ENCODE peak calls at places on chromosome 19, in five cellular contexts. Y, S, B, U and R are unnamed samples.

GRCh38 chr19:5109560-5109959 is 140.6 kb downstream of the KDM4B start:
- DNase-seq in Y (no peak), B (peak; percentile 73), S (no peak), U (no peak), R (no peak)

GRCh38 chr19:48330012-48330681 is 4.8 kb downstream of the EMP3 start:
- DNase-seq in Y (no peak), S (peak; percentile 86), B (peak; percentile 98), U (peak; percentile 79), R (peak; percentile 88)

GRCh38 chr19:55958356-55958755 is 10.7 kb downstream of the NLRP8 start:
- DNase-seq in Y (no peak), U (no peak), B (no peak), S (no peak), R (no peak)

GRCh38 chr19:27734496-27735220 is 1478.3 kb downstream of the UQCRFS1 start:
- DNase-seq in Y (no peak), S (no peak), U (no peak), B (no peak), R (no peak)

GRCh38 chr19:46660008-46660517 is 919 bp downstream of the DACT3 start:
- DNase-seq in U (peak; percentile 61), Y (no peak), S (peak; percentile 72), B (peak; percentile 84), R (no peak)

GRCh38 chr19:6018786-6019185 is 40.8 kb upstream of the RANBP3 start:
- DNase-seq in S (peak; percentile 69), B (peak; percentile 53), Y (no peak), U (no peak), R (no peak)

GRCh38 chr19:16850133-16850532 is 20.9 kb downstream of the SIN3B start:
- DNase-seq in Y (peak; percentile 80), U (no peak), B (no peak), S (no peak), R (no peak)

GRCh38 chr19:55460670-55461258 is 678 bp downstream of the ISOC2 start:
- DNase-seq in B (peak; percentile 93), S (peak; percentile 92), Y (peak; percentile 74), U (peak; percentile 75), R (peak; percentile 62)

GRCh38 chr19:35299523-35300339 is 7.8 kb downstream of the MAG start:
- DNase-seq in S (peak; percentile 78), Y (no peak), B (peak; percentile 43), U (no peak), R (no peak)

GRCh38 chr19:6362351-6362801 is 1.0 kb downstream of the CLPP start:
- DNase-seq in U (no peak), B (no peak), S (no peak), Y (no peak), R (no peak)

GRCh38 chr19:16078311-16078758 is 2.0 kb downstream of the TPM4 start:
- DNase-seq in S (no peak), Y (peak; percentile 69), U (peak; percentile 15), B (peak; percentile 74), R (no peak)

GRCh38 chr19:48969276-48970138 is 4.4 kb downstream of the FTL start:
- DNase-seq in S (no peak), B (peak; percentile 81), Y (no peak), U (no peak), R (no peak)

GRCh38 chr19:17607936-17608335 is 52.5 kb downstream of the COLGALT1 start:
- DNase-seq in Y (no peak), S (no peak), B (no peak), U (no peak), R (no peak)

GRCh38 chr19:49336482-49337266 is 1.5 kb downstream of the CD37 start:
- DNase-seq in Y (no peak), S (no peak), B (no peak), U (no peak), R (no peak)

GRCh38 chr19:48290341-48290922 is 20.6 kb downstream of the ZNF114 start:
- DNase-seq in U (peak; percentile 51), B (peak; percentile 96), S (peak; percentile 86), Y (peak; percentile 57), R (peak; percentile 66)

GRCh38 chr19:49690656-49691242 is at the start of gene CPT1C:
- DNase-seq in B (peak; percentile 93), S (peak; percentile 94), U (peak; percentile 91), Y (peak; percentile 79), R (peak; percentile 37)

GRCh38 chr19:48702701-48703100 is 6.9 kb downstream of the FUT2 start:
- DNase-seq in Y (no peak), S (no peak), U (no peak), B (no peak), R (no peak)

GRCh38 chr19:5826531-5827341 is 12.8 kb downstream of the FUT6 start:
- DNase-seq in Y (no peak), S (peak; percentile 74), B (peak; percentile 76), U (peak; percentile 32), R (peak; percentile 79)

GRCh38 chr19:30710721-30711120 is 338.5 kb downstream of the ZNF536 start:
- DNase-seq in S (no peak), U (no peak), Y (no peak), B (no peak), R (no peak)

GRCh38 chr19:45824041-45824471 is 8.9 kb upstream of the RSPH6A start:
- DNase-seq in U (no peak), S (no peak), B (no peak), Y (no peak), R (no peak)

GRCh38 chr19:48500830-48501445 is 10.7 kb downstream of the LMTK3 start:
- DNase-seq in Y (no peak), S (no peak), U (no peak), B (no peak), R (no peak)

GRCh38 chr19:291561-292280 is 518 bp upstream of the PLPP2 start:
- DNase-seq in U (no peak), B (no peak), S (no peak), Y (no peak), R (peak; percentile 71)

GRCh38 chr19:40139533-40140287 is 49.0 kb upstream of the ZNF780A start:
- DNase-seq in S (peak; percentile 47), Y (peak; percentile 63), U (peak; percentile 31), B (peak; percentile 44), R (no peak)

GRCh38 chr19:3366104-3366760 is at the start of gene NFIC:
- DNase-seq in Y (peak; percentile 79), U (no peak), S (no peak), B (peak; percentile 63), R (peak; percentile 45)

GRCh38 chr19:15091918-15092753 is 10.1 kb downstream of the OR1I1 start:
- DNase-seq in S (peak; percentile 54), U (peak; percentile 72), B (peak; percentile 77), Y (peak; percentile 71), R (peak; percentile 94)

GRCh38 chr19:29504454-29504853 is 21.3 kb upstream of the VSTM2B start:
- DNase-seq in Y (no peak), B (no peak), S (no peak), U (no peak), R (no peak)

GRCh38 chr19:7515471-7516226 is at the start of gene ZNF358:
- DNase-seq in B (peak; percentile 86), Y (peak; percentile 46), U (peak; percentile 76), S (peak; percentile 88), R (peak; percentile 63)

GRCh38 chr19:7513809-7514642 is 1.9 kb upstream of the ZNF358 start:
- DNase-seq in Y (no peak), B (peak; percentile 59), U (no peak), S (no peak), R (no peak)

GRCh38 chr19:7516878-7517277 is 975 bp downstream of the ZNF358 start:
- DNase-seq in Y (no peak), U (no peak), S (no peak), B (no peak), R (no peak)

GRCh38 chr19:7516281-7516862 is 469 bp downstream of the ZNF358 start:
- DNase-seq in U (no peak), Y (no peak), B (no peak), S (peak; percentile 51), R (no peak)

GRCh38 chr19:7515091-7515470 is 822 bp upstream of the ZNF358 start:
- DNase-seq in Y (peak; percentile 66), S (no peak), U (no peak), B (no peak), R (no peak)
- H2BK120ac ChIP-seq in Y (peak overlapping the region; percentile 47), S (no peak overlapping the region), U (peak overlapping the region; percentile 25), B (no peak overlapping the region), R (peak overlapping the region; percentile 40)

GRCh38 chr19:38692458-38693379 is 45.3 kb downstream of the ACTN4 start:
- DNase-seq in B (no peak), S (no peak), Y (no peak), U (no peak), R (no peak)
- H2BK5ac ChIP-seq in B (no peak overlapping the region), S (peak overlapping the region; percentile 86), Y (peak overlapping the region; percentile 95), U (peak overlapping the region; percentile 97), R (peak overlapping the region; percentile 74)

DNA sequence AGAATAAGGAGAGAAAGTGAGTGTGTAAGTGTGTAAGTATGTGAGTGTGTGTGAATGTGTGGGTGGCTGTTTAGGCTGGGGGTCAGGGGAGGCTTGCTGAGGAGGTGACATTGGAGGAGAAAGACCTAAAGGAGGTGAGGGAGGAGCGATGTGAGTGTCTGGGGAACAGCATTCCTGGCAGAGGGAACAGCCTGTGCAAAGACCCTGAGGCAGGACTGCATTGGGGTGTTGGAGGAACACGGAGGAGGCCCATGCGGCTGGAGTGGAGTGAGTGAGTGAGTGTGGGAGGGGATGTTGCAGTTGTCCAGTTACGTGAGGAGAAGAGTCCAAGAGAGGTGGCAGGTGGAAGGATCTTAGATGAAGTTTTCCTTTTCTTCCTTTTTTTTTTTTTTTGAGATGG is 31.8 kb downstream of the NFILZ start:
- DNase-seq in S (no peak), U (no peak), Y (no peak), B (no peak), R (no peak)
- H2AK5ac ChIP-seq in S (no peak overlapping the region), U (no peak overlapping the region), Y (no peak overlapping the region), B (no peak overlapping the region), R (no peak overlapping the region)

DNA sequence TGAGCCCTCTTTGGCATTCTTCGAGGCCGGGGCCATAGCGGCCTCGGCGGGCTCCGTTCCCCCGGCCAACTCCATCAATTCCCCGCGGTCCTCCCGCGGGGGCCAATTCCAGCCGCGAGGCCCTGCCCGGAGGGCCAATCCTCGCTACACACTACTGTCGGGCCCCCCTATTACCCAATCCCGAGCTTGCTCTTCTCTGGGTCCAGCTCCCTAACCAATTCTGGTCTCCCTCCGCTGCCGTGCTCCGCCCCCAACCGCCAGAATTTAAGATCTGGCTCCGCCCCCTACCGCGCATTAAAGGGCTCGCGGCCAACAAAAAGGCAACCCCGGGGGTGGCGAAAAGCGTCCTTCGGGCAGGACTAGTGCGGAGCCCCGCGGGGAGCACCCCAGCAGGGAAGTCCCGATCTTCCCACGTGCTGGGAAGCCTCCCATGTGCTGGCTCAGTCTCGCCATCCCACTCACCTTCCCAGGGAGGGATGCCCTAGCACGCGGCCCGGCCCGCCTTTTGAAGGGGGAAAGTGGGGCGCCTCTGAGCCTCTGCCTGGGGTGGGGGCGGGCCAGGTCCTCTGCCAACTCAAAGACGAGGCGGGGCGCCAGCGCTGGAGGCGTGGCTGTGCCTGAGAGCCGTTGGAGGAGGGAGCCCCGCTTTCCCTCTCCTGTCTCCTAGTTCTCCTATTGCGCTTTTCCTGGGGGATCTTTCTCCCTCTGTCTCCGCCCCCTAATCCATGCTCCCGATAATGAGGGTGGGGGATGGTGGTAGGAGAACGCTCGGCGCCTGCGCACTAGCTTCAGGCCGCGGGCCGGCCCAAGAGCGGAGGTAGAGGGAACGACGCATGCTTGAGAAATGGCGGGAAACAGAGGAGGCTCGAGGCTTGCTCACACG is 3.5 kb downstream of the LIPE start:
- DNase-seq in S (peak; percentile 96), B (peak; percentile 96), U (peak; percentile 93), Y (peak; percentile 90), R (peak; percentile 24)
- H2BK120ac ChIP-seq in S (no peak overlapping the region), B (no peak overlapping the region), U (no peak overlapping the region), Y (no peak overlapping the region), R (no peak overlapping the region)

GRCh38 chr19:13053761-13054604 is 48.7 kb downstream of the LYL1 start:
- DNase-seq in U (peak; percentile 69), S (no peak), B (peak; percentile 81), Y (peak; percentile 96), R (peak; percentile 32)
- H2BK5ac ChIP-seq in U (peak overlapping the region; percentile 27), S (peak overlapping the region; percentile 21), B (no peak overlapping the region), Y (peak overlapping the region; percentile 100), R (peak overlapping the region; percentile 48)